ENCODE peak calls at places on chromosomes 5 and 9, in four cellular contexts. F is naive thymus-derived CD8-positive, alpha-beta T cell; Q is gastrocnemius medialis; I is NCI-H748 treated with DMSO at 0.1 percent for 48 hours. H is an unnamed sample.

GRCh38 chr5:16461782-16462181 is 3.8 kb downstream of the ZNF622 start:
- DNase-seq in F (no peak), Q (no peak), I (no peak), H (no peak)

GRCh38 chr5:153515269-153515668 is 24.8 kb downstream of the GRIA1 start:
- DNase-seq in F (no peak), Q (no peak), I (no peak), H (no peak)

GRCh38 chr9:134768332-134769083 is 112.1 kb upstream of the FCN2 start:
- DNase-seq in F (no peak), Q (no peak), I (no peak), H (no peak)

GRCh38 chr5:133863857-133864585 is 104.4 kb downstream of the C5orf15 start:
- DNase-seq in F (no peak), Q (no peak), I (no peak), H (no peak)

GRCh38 chr5:2697446-2698200 is 53.9 kb downstream of the IRX2 start:
- DNase-seq in F (no peak), Q (no peak), I (no peak), H (no peak)

GRCh38 chr9:74770508-74771261 is 117.0 kb downstream of the TRPM6 start:
- DNase-seq in F (peak), Q (no peak), I (no peak), H (peak)

GRCh38 chr5:128271859-128272446 is 188.4 kb downstream of the SLC12A2 start:
- DNase-seq in F (no peak), Q (no peak), I (no peak), H (no peak)

GRCh38 chr9:82781965-82782392 is 281.0 kb downstream of the RASEF start:
- DNase-seq in F (no peak), Q (no peak), I (peak), H (no peak)

H was measured in central memory CD4-positive, alpha-beta T cell.